ENCODE peak calls at places on chromosomes 3 and 15, in seven cellular contexts. G is heart left ventricle, U is Peyer's patch, Z is body of pancreas, Y is ovary, O is stomach, D is A549. V is an unnamed sample.

GRCh38 chr3:101381809-101382208 is 61.4 kb upstream of the IMPG2 start:
- DNase-seq in G (no peak), U (no peak), Z (no peak), Y (no peak), O (no peak), D (peak; percentile 30), V (no peak)

GRCh38 chr15:100764778-100765457 is 114.7 kb upstream of the ALDH1A3 start:
- DNase-seq in G (no peak), U (peak; percentile 21), Z (no peak), Y (peak; percentile 12), O (no peak), D (no peak), V (no peak)

GRCh38 chr3:100053929-100054620 is 60.2 kb downstream of the FILIP1L start:
- DNase-seq in G (no peak), U (no peak), Z (no peak), Y (no peak), O (no peak), D (no peak), V (no peak)

GRCh38 chr3:196287066-196287404 is 491 bp downstream of the PCYT1A start:
- DNase-seq in G (peak; percentile 39), U (no peak), Z (no peak), Y (no peak), O (no peak), D (peak; percentile 10), V (no peak)

GRCh38 chr15:64842986-64843561 is 1.4 kb downstream of the PLEKHO2 start:
- DNase-seq in G (peak; percentile 79), U (peak; percentile 71), Z (peak; percentile 38), Y (peak; percentile 40), O (no peak), D (no peak), V (peak; percentile 75)

GRCh38 chr15:90325677-90326200 is 26.3 kb upstream of the ZNF774 start:
- DNase-seq in G (no peak), U (no peak), Z (no peak), Y (no peak), O (no peak), D (no peak), V (no peak)

GRCh38 chr15:68896178-68896577 is 34.1 kb upstream of the SPESP1 start:
- DNase-seq in G (no peak), U (no peak), Z (no peak), Y (no peak), O (no peak), D (no peak), V (no peak)

GRCh38 chr15:70488002-70488605 is 275.3 kb downstream of the UACA start:
- DNase-seq in G (peak; percentile 62), U (peak; percentile 90), Z (peak; percentile 70), Y (peak; percentile 57), O (peak; percentile 85), D (peak; percentile 80), V (peak; percentile 62)

GRCh38 chr3:184845819-184846218 is 33.9 kb downstream of the VPS8 start:
- DNase-seq in G (no peak), U (no peak), Z (no peak), Y (no peak), O (no peak), D (no peak), V (no peak)

GRCh38 chr15:88646951-88647350 is 8.1 kb downstream of the ISG20 start:
- DNase-seq in G (no peak), U (peak; percentile 44), Z (no peak), Y (no peak), O (peak; percentile 22), D (no peak), V (no peak)

GRCh38 chr15:55907797-55908196 is 85.6 kb downstream of the NEDD4 start:
- DNase-seq in G (no peak), U (no peak), Z (no peak), Y (no peak), O (no peak), D (peak; percentile 92), V (no peak)

GRCh38 chr3:134362670-134363380 is 11.4 kb downstream of the AMOTL2 start:
- DNase-seq in G (no peak), U (peak; percentile 33), Z (no peak), Y (no peak), O (no peak), D (no peak), V (no peak)

GRCh38 chr3:108051005-108051404 is 39.8 kb downstream of the CD47 start:
- DNase-seq in G (no peak), U (no peak), Z (no peak), Y (no peak), O (no peak), D (peak; percentile 2), V (no peak)

GRCh38 chr3:24725514-24726255 is 231.0 kb upstream of the THRB start:
- DNase-seq in G (no peak), U (no peak), Z (no peak), Y (no peak), O (no peak), D (no peak), V (no peak)

GRCh38 chr15:35306361-35306981 is 221.4 kb upstream of the NANOGP8 start:
- DNase-seq in G (no peak), U (peak; percentile 58), Z (no peak), Y (no peak), O (no peak), D (peak; percentile 65), V (no peak)

GRCh38 chr3:24060055-24060454 is 115.0 kb downstream of the NR1D2 start:
- DNase-seq in G (no peak), U (no peak), Z (no peak), Y (no peak), O (no peak), D (no peak), V (no peak)

GRCh38 chr3:32109256-32109655 is 2.8 kb downstream of the GPD1L start:
- DNase-seq in G (peak; percentile 95), U (peak; percentile 72), Z (peak; percentile 80), Y (peak; percentile 90), O (peak; percentile 60), D (no peak), V (peak; percentile 85)

GRCh38 chr15:94237903-94238302 is 6.5 kb downstream of the MCTP2 start:
- DNase-seq in G (no peak), U (no peak), Z (no peak), Y (no peak), O (no peak), D (no peak), V (no peak)

GRCh38 chr3:42539871-42540714 is 37.6 kb downstream of the VIPR1 start:
- DNase-seq in G (no peak), U (peak; percentile 89), Z (peak; percentile 87), Y (peak; percentile 29), O (peak; percentile 79), D (peak; percentile 44), V (peak; percentile 36)

GRCh38 chr15:19973718-19974117 is 567.9 kb downstream of the GOLGA6L6 start:
- DNase-seq in G (no peak), U (no peak), Z (no peak), Y (no peak), O (no peak), D (no peak), V (no peak)

GRCh38 chr3:40524571-40525285 is at the start of gene ZNF621:
- DNase-seq in G (peak; percentile 95), U (peak; percentile 95), Z (peak; percentile 93), Y (peak; percentile 90), O (peak; percentile 94), D (peak; percentile 87), V (peak; percentile 86)

DNA sequence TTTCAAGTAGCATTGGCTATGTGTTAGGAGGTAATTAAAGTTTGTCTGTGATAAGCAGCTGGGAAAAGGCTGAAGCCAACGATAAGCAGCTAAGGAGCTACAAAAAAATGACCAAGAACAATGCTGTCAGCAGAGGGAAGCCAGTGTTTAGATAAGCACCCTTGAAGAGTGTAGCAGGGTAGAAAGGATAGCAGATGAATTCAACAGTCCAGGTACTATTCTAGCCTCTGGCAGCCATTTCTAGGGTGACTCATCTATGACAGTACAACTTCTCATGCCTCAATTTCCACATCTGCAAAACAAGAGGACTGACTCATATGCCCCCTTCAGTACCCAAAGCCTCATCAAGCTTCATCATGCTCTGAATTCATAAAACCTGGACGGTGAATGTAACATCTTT is 617.6 kb upstream of the UBE2E2 start:
- DNase-seq in G (no peak), U (no peak), Z (no peak), Y (no peak), O (no peak), D (no peak), V (no peak)
- TF ChIP-seq POLR2A in G (no peak), U (no peak), Z (no peak), Y (no peak), O (no peak), D (no peak), V (no peak)

DNA sequence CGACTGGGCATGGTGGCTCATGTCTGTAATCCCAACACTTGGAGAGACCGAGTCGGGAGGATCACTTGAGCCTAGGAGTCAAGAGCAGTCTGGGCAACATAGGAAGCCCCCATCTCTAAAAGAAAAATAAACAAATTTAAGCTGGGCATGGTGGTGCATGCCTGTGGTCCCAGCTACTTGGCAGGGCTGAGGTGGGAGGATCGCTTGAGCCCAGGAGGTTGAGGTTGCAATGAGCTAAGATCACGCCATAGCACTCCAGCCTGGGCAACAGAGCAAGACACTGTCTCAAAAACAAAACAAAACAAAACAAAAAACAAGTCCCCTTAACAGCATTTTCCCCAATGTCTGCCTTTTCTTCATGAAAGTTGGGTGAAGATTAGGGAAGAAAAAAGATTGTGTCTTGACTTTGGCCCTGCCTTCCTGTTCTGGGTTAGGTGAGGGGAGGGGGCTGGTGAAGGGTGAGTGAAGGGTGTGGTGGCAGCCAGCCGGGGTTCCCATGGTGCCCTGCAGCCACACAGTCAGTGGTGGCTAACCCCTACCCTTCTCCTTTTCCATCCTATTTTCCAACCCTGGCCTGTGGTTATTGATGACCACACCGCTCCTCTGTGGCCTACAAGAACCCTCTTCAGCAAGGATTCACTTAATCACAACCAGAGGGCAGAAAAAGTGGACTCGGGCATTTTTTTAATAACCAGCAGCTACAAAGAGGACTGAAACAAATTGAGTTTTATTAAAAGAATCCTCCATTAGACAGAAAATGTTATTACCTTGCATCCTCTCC is 28.4 kb upstream of the SMAD3 start:
- DNase-seq in G (no peak), U (no peak), Z (no peak), Y (no peak), O (no peak), D (no peak), V (no peak)
- H3K27ac ChIP-seq in G (no peak overlapping the region), U (no peak overlapping the region), Z (no peak overlapping the region), Y (no peak overlapping the region), O (no peak overlapping the region), D (no peak overlapping the region), V (no peak overlapping the region)

GRCh38 chr3:170867552-170867951 is 2.4 kb downstream of the RPL22L1 start:
- DNase-seq in G (no peak), U (no peak), Z (no peak), Y (no peak), O (no peak), D (no peak), V (no peak)
- TF ChIP-seq POLR2A in G (no peak), U (no peak), Z (no peak), Y (no peak), O (no peak), D (no peak), V (no peak)

GRCh38 chr3:194871864-194872668 is 186.4 kb downstream of the FAM43A start:
- DNase-seq in G (no peak), U (peak; percentile 83), Z (no peak), Y (no peak), O (no peak), D (peak; percentile 38), V (no peak)

GRCh38 chr3:194870394-194871110 is 184.9 kb downstream of the FAM43A start:
- DNase-seq in G (peak; percentile 51), U (peak; percentile 76), Z (no peak), Y (no peak), O (no peak), D (peak; percentile 48), V (no peak)

GRCh38 chr3:194874206-194874605 is 188.5 kb downstream of the FAM43A start:
- DNase-seq in G (no peak), U (no peak), Z (no peak), Y (no peak), O (no peak), D (no peak), V (no peak)

GRCh38 chr3:194871143-194871863 is 185.6 kb downstream of the FAM43A start:
- DNase-seq in G (peak; percentile 78), U (peak; percentile 91), Z (peak; percentile 75), Y (peak; percentile 38), O (peak; percentile 57), D (peak; percentile 73), V (no peak)

GRCh38 chr3:194872669-194872977 is 186.9 kb downstream of the FAM43A start:
- DNase-seq in G (no peak), U (no peak), Z (no peak), Y (no peak), O (no peak), D (peak; percentile 16), V (no peak)
- H3K27ac ChIP-seq in G (no peak overlapping the region), U (peak overlapping the region; percentile 69), Z (no peak overlapping the region), Y (no peak overlapping the region), O (peak overlapping the region; percentile 70), D (peak overlapping the region; percentile 79), V (no peak overlapping the region)